ENCODE peak calls at places on chromosome 13, in five cellular contexts. D is upper lobe of left lung, Y is tibial nerve, C is neuronal stem cell, X is adrenal gland. Z is an unnamed sample.

GRCh38 chr13:94914829-94915228 is 202.5 kb upstream of the SOX21 start:
- DNase-seq in Y (no peak), C (no peak), X (no peak), D (no peak), Z (no peak)

GRCh38 chr13:47499358-47500150 is 501.5 kb downstream of the SUCLA2 start:
- DNase-seq in X (no peak), D (no peak), C (no peak), Y (no peak), Z (no peak)

GRCh38 chr13:37490176-37490575 is 108.4 kb downstream of the POSTN start:
- DNase-seq in D (no peak), X (no peak), Y (no peak), C (no peak), Z (no peak)

GRCh38 chr13:73018336-73018735 is 40.5 kb upstream of the KLF5 start:
- DNase-seq in Y (no peak), C (no peak), X (no peak), D (no peak), Z (no peak)

GRCh38 chr13:37403776-37404497 is 194.6 kb downstream of the POSTN start:
- DNase-seq in X (no peak), Y (no peak), C (no peak), D (no peak), Z (no peak)

GRCh38 chr13:76711515-76712182 is 174.6 kb downstream of the KCTD12 start:
- DNase-seq in X (peak), Y (peak), D (no peak), C (no peak), Z (peak)

GRCh38 chr13:69604698-69605097 is 502.9 kb upstream of the ATXN8OS start:
- DNase-seq in C (no peak), Y (no peak), X (no peak), D (no peak), Z (no peak)

GRCh38 chr13:70723732-70724131 is 615.5 kb upstream of the KLHL1 start:
- DNase-seq in X (no peak), C (no peak), Y (no peak), D (no peak), Z (peak)

GRCh38 chr13:73958657-73959397 is 175.4 kb downstream of the KLF12 start:
- DNase-seq in X (no peak), Y (no peak), D (no peak), C (no peak), Z (no peak)

GRCh38 chr13:50911051-50911690 is 1.6 kb downstream of the RNASEH2B start:
- DNase-seq in D (no peak), Y (no peak), C (peak), X (no peak), Z (peak)

GRCh38 chr13:77701305-77701704 is 3.8 kb downstream of the SLAIN1 start:
- DNase-seq in C (no peak), X (no peak), Y (no peak), D (no peak), Z (no peak)

GRCh38 chr13:66886248-66886647 is 343.9 kb downstream of the PCDH9 start:
- DNase-seq in Y (no peak), X (no peak), D (no peak), C (no peak), Z (no peak)

GRCh38 chr13:76527041-76527440 is 359.2 kb downstream of the KCTD12 start:
- DNase-seq in D (no peak), Y (no peak), C (no peak), X (no peak), Z (no peak)

GRCh38 chr13:73608731-73609485 is 525.3 kb downstream of the KLF12 start:
- DNase-seq in Y (no peak), D (no peak), C (no peak), X (no peak), Z (no peak)

GRCh38 chr13:59677966-59678814 is 485.5 kb downstream of the DIAPH3 start:
- DNase-seq in X (no peak), D (no peak), Y (peak), C (peak), Z (no peak)

GRCh38 chr13:105008606-105009005 is 1526.9 kb downstream of the EFNB2 start:
- DNase-seq in C (no peak), D (no peak), Y (no peak), X (no peak), Z (no peak)

GRCh38 chr13:95160112-95160906 is 140.9 kb downstream of the ABCC4 start:
- DNase-seq in C (no peak), X (no peak), Y (no peak), D (no peak), Z (no peak)

GRCh38 chr13:26557393-26558073 is at the start of gene WASF3:
- DNase-seq in Y (peak), X (peak), C (peak), D (peak), Z (peak)

GRCh38 chr13:78319101-78319627 is 284.2 kb downstream of the POU4F1 start:
- DNase-seq in C (no peak), Y (no peak), D (no peak), X (no peak), Z (peak)

GRCh38 chr13:47303626-47304025 is 406.8 kb upstream of the HTR2A start:
- DNase-seq in Y (no peak), C (no peak), D (no peak), X (no peak), Z (no peak)

GRCh38 chr13:30196025-30196424 is 111.3 kb downstream of the KATNAL1 start:
- DNase-seq in Y (no peak), D (no peak), X (no peak), C (peak), Z (peak)

GRCh38 chr13:95481051-95481775 is 71.3 kb upstream of the CLDN10 start:
- DNase-seq in C (no peak), D (no peak), X (peak), Y (no peak), Z (no peak)

DNA sequence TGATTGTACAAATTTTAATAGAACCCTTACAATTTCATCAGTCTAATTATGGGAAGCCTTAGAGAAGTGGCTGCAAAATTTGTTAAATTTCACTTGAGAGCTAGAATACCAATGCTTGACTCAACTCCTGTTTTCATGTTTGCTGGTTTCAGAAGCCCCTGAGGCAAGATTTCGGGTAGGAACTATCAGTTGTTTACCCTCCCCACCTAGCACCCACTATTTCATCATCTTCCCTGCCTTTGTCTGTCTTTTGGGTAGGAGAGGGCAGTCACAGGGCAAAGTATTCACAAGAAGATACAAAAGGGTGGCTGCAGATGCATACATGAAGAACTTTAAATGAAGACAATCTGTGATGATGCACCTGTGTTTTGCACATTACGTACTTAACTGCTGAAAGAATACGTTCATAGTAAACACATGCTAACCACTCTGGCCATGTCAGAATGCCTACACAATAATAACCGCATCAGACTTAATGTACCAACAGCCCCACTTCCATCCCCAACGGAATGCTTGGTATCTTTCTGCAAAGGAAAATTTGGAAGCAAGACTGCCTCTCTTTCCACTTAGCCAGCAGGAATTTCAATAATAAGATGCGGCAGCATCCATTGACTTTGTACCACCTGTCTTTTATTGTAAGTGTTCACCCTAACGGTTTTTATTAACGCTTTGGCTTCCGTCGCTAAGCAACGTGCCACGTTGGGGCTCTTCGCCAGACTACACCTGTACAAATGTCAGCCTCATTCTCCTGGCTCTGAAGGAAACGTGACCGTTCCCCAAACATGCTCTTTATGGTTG is 30.4 kb downstream of the TPT1 start:
- DNase-seq in Y (no peak), C (no peak), D (no peak), X (no peak), Z (no peak)
- H3K4me3 ChIP-seq in Y (peak), C (peak), D (no peak), X (no peak), Z (no peak)

GRCh38 chr13:71729441-71729840 is 137.6 kb downstream of the DACH1 start:
- DNase-seq in D (no peak), Y (no peak), C (no peak), X (no peak), Z (no peak)

GRCh38 chr13:71722206-71722605 is 144.8 kb downstream of the DACH1 start:
- DNase-seq in D (no peak), C (no peak), X (no peak), Y (no peak), Z (no peak)

GRCh38 chr13:71730267-71730666 is 136.7 kb downstream of the DACH1 start:
- DNase-seq in X (no peak), C (no peak), Y (no peak), D (no peak), Z (no peak)

GRCh38 chr13:71721117-71721516 is 145.9 kb downstream of the DACH1 start:
- DNase-seq in X (no peak), Y (no peak), D (no peak), C (no peak), Z (no peak)

GRCh38 chr13:71727036-71727435 is 140.0 kb downstream of the DACH1 start:
- DNase-seq in C (no peak), D (no peak), X (no peak), Y (no peak), Z (no peak)
- H3K27ac ChIP-seq in C (no peak), D (no peak), X (no peak), Y (no peak), Z (no peak)

DNA sequence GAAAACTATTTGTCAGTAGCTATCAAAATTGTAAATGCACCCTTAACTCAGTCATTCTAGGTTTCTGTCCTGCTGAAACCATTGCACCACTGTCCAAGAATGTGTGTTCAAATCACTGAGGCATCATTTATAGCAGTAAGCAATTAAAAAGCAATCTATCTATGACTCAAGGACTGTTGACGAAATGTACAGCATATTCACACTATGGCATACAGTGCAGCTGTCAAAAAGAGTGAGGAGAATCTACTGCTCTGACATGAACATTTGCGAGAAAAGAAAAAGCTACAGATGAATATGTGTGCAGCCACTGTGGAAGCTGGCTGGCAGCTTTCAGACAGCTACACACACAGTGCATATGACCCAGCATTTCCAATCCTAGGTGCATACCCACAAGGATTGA is 71.2 kb downstream of the ING1 start:
- DNase-seq in X (no peak), C (no peak), D (no peak), Y (no peak), Z (no peak)
- H3K4me3 ChIP-seq in X (no peak), C (no peak), D (no peak), Y (no peak), Z (no peak)

GRCh38 chr13:46051958-46052313 is 610 bp downstream of the ZC3H13 start:
- DNase-seq in C (no peak), D (no peak), X (no peak), Y (peak), Z (no peak)

GRCh38 chr13:46057251-46058015 is 4.9 kb upstream of the ZC3H13 start:
- DNase-seq in Y (no peak), X (no peak), C (no peak), D (no peak), Z (peak)

GRCh38 chr13:46053162-46054012 is 841 bp upstream of the ZC3H13 start:
- DNase-seq in Y (no peak), C (no peak), X (no peak), D (no peak), Z (no peak)

GRCh38 chr13:46050771-46051170 is 1.8 kb downstream of the ZC3H13 start:
- DNase-seq in D (no peak), C (no peak), Y (no peak), X (no peak), Z (no peak)

DNA sequence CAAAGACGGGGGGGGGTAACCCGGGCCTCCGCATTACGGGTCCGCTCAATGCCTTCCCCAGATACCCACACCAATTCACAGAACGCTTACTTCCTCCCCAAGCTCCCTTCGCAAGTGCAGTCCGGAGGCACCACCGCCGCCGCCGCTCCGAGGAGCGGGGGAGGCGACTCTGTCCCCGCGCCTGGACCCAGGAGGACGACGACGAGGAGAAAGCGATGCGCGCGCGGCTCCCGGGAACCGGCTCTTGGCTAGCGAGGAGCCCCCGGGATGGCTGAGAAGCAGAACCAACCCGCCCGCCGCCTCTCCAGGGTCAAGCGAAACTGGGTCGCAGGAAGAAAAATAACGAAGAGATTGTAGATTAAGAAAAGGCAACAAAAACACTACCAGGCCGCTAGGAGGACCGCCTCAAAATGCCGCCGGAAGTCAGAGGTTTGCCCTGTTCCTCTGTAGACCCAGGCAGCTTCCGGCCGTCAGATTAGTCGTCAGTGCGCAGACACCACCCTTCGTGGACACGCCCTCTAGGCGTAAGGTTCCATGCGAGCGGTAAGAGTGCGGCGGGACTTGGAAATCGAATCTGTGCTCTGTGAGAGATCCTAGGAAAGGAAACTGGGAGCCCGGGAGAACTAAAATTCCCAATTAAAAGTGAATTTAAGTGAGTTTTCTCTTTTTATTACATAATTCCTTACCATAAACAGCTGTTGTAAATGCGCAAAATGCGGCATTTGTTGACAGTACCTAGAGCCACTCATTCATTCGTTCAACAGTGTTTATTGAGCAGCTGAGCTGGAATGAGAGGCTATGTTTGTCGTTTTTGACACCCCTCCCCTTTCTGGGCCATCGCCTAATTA is at the start of gene ZC3H13:
- DNase-seq in C (peak), Y (peak), X (peak), D (peak), Z (peak)
- H3K27ac ChIP-seq in C (peak), Y (peak), X (peak), D (peak), Z (peak)

GRCh38 chr13:110651726-110652230 is 36.4 kb downstream of the NAXD start:
- DNase-seq in D (no peak), Y (no peak), X (no peak), C (no peak), Z (no peak)
- H3K4me3 ChIP-seq in D (no peak), Y (no peak), X (no peak), C (no peak), Z (no peak)

GRCh38 chr13:113186061-113186900 is 22.2 kb downstream of the PCID2 start:
- DNase-seq in D (no peak), C (no peak), Y (no peak), X (no peak), Z (no peak)
- H3K27ac ChIP-seq in D (no peak), C (no peak), Y (no peak), X (peak), Z (peak)

DNA sequence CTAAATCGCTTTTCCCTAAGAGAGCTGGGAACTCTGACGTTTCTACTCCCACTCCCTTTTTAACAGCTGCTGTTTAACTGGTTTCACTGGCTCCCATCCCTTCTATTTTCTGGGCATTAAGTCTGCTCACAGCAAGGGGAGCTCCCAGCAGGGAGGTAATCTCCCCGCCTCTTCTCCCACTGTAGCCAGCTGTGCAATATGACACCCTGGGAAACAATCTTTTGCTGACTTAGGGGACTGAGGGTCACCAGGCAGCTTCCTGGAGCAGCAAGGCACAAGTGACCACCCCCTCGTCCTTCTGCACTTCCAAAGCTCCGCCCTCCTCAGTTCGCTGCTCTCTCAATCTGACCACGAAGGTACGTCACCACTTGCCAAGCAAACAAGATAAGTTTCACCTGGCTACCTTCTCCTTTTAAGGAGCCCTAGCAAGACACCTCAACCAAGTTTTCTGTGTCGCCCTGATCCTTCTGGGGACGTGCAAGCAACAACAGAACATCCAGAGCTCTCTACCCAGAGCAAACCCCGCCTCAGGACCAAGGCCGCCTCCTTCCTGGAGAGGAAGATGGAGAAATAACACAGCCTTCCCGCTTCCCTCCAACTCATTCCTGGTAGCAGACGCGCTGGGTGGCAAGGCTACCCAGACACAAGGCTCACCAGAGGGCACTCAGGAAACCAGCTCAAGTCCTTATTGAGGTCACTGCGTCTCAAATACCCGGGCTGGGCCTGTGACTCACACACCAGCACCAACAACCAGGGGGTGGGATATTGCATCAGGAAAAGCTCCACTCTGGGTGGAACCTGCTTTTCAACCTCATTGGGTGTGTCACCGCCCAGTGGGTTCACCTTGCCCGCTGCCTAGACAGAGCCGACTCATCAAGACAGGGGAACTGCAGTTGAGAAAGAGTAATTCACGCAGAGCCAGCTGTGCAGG is 92.4 kb downstream of the STK24 start:
- DNase-seq in D (no peak), C (peak), Y (peak), X (peak), Z (peak)
- H3K4me3 ChIP-seq in D (no peak), C (no peak), Y (no peak), X (no peak), Z (peak)

GRCh38 chr13:49561064-49561410 is 24.3 kb downstream of the RCBTB1 start:
- DNase-seq in C (no peak), D (no peak), X (peak), Y (no peak), Z (no peak)
- H3K27ac ChIP-seq in C (no peak), D (no peak), X (peak), Y (no peak), Z (no peak)

DNA sequence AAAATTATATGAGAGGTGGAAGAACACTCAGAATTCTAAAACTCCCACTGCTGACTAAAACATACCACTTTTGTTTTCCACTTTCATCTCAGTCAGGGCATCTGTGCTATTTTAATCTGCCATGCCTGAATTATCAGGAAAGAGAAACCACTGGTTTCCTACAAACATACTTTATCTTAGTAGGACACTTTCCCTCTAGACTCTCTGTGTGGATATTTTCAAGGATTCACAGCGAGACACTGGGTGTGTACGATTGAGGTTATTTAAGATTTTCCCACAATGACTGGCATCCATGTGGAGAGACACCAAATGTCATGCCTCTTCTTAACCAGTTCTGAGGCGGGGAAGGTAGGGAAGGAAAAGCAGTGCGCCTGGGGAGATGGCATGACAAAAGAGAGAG is 212.2 kb downstream of the ENOX1 start:
- DNase-seq in D (no peak), Y (no peak), C (no peak), X (no peak), Z (no peak)
- H3K4me3 ChIP-seq in D (no peak), Y (no peak), C (no peak), X (no peak), Z (no peak)